ENCODE peak calls at places on chromosomes 16 and 17, in ten cellular contexts. One of them, this sample, is unnamed.

GRCh38 chr16:66585477-66586239 is 6.4 kb downstream of the CMTM2 start:
- DNase-seq in SK-N-MC: no peak
- DNase-seq in fibroblast of pulmonary artery: no peak
- DNase-seq in central memory CD4-positive, alpha-beta T cell: no peak
- DNase-seq in ACHN: no peak
- DNase-seq in stimulated activated CD4-positive, alpha-beta T cell treated with anti-CD3 and anti-CD28 coated beads, Interleukin-15, amount 100 ng/mL, for 1 hour: no peak
- DNase-seq in GM04504: no peak
- DNase-seq in activated CD4-positive, alpha-beta T cell treated with anti-CD3 and anti-CD28 coated beads, Interleukin-2, amount 50 U/mL, for 4 hours: no peak
- DNase-seq in cardiac fibroblast: no peak
- DNase-seq in neural crest cell: no peak
- DNase-seq in this sample: no peak

GRCh38 chr16:53018834-53019416 is 33.8 kb downstream of the CHD9NB start:
- DNase-seq in neural crest cell: no peak
- DNase-seq in stimulated activated CD4-positive, alpha-beta T cell treated with anti-CD3 and anti-CD28 coated beads, Interleukin-15, amount 100 ng/mL, for 1 hour: no peak
- DNase-seq in fibroblast of pulmonary artery: no peak
- DNase-seq in SK-N-MC: no peak
- DNase-seq in ACHN: no peak
- DNase-seq in activated CD4-positive, alpha-beta T cell treated with anti-CD3 and anti-CD28 coated beads, Interleukin-2, amount 50 U/mL, for 4 hours: no peak
- DNase-seq in GM04504: no peak
- DNase-seq in central memory CD4-positive, alpha-beta T cell: no peak
- DNase-seq in cardiac fibroblast: no peak
- DNase-seq in this sample: no peak

GRCh38 chr16:10738231-10739077 is 5.2 kb upstream of the NUBP1 start:
- DNase-seq in activated CD4-positive, alpha-beta T cell treated with anti-CD3 and anti-CD28 coated beads, Interleukin-2, amount 50 U/mL, for 4 hours: peak
- DNase-seq in fibroblast of pulmonary artery: peak
- DNase-seq in central memory CD4-positive, alpha-beta T cell: no peak
- DNase-seq in GM04504: no peak
- DNase-seq in ACHN: peak
- DNase-seq in stimulated activated CD4-positive, alpha-beta T cell treated with anti-CD3 and anti-CD28 coated beads, Interleukin-15, amount 100 ng/mL, for 1 hour: no peak
- DNase-seq in neural crest cell: no peak
- DNase-seq in SK-N-MC: no peak
- DNase-seq in cardiac fibroblast: peak
- DNase-seq in this sample: peak

GRCh38 chr17:78058001-78058400 is 70.6 kb downstream of the TMC6 start:
- DNase-seq in activated CD4-positive, alpha-beta T cell treated with anti-CD3 and anti-CD28 coated beads, Interleukin-2, amount 50 U/mL, for 4 hours: no peak
- DNase-seq in cardiac fibroblast: no peak
- DNase-seq in neural crest cell: no peak
- DNase-seq in central memory CD4-positive, alpha-beta T cell: no peak
- DNase-seq in fibroblast of pulmonary artery: no peak
- DNase-seq in ACHN: no peak
- DNase-seq in SK-N-MC: no peak
- DNase-seq in stimulated activated CD4-positive, alpha-beta T cell treated with anti-CD3 and anti-CD28 coated beads, Interleukin-15, amount 100 ng/mL, for 1 hour: no peak
- DNase-seq in GM04504: no peak
- DNase-seq in this sample: no peak

GRCh38 chr16:30068750-30069574 is 3.4 kb downstream of the ALDOA start:
- DNase-seq in neural crest cell: no peak
- DNase-seq in fibroblast of pulmonary artery: peak
- DNase-seq in stimulated activated CD4-positive, alpha-beta T cell treated with anti-CD3 and anti-CD28 coated beads, Interleukin-15, amount 100 ng/mL, for 1 hour: peak
- DNase-seq in GM04504: no peak
- DNase-seq in central memory CD4-positive, alpha-beta T cell: peak
- DNase-seq in activated CD4-positive, alpha-beta T cell treated with anti-CD3 and anti-CD28 coated beads, Interleukin-2, amount 50 U/mL, for 4 hours: peak
- DNase-seq in SK-N-MC: no peak
- DNase-seq in cardiac fibroblast: peak
- DNase-seq in ACHN: peak
- DNase-seq in this sample: peak

GRCh38 chr17:6452471-6453266 is 8.4 kb downstream of the PIMREG start:
- DNase-seq in GM04504: no peak
- DNase-seq in cardiac fibroblast: no peak
- DNase-seq in SK-N-MC: no peak
- DNase-seq in stimulated activated CD4-positive, alpha-beta T cell treated with anti-CD3 and anti-CD28 coated beads, Interleukin-15, amount 100 ng/mL, for 1 hour: no peak
- DNase-seq in fibroblast of pulmonary artery: no peak
- DNase-seq in ACHN: no peak
- DNase-seq in activated CD4-positive, alpha-beta T cell treated with anti-CD3 and anti-CD28 coated beads, Interleukin-2, amount 50 U/mL, for 4 hours: no peak
- DNase-seq in central memory CD4-positive, alpha-beta T cell: no peak
- DNase-seq in neural crest cell: no peak
- DNase-seq in this sample: no peak

GRCh38 chr16:69108905-69109252 is 3.4 kb downstream of the HAS3 start:
- DNase-seq in activated CD4-positive, alpha-beta T cell treated with anti-CD3 and anti-CD28 coated beads, Interleukin-2, amount 50 U/mL, for 4 hours: no peak
- DNase-seq in cardiac fibroblast: no peak
- DNase-seq in neural crest cell: no peak
- DNase-seq in fibroblast of pulmonary artery: no peak
- DNase-seq in SK-N-MC: no peak
- DNase-seq in GM04504: no peak
- DNase-seq in stimulated activated CD4-positive, alpha-beta T cell treated with anti-CD3 and anti-CD28 coated beads, Interleukin-15, amount 100 ng/mL, for 1 hour: no peak
- DNase-seq in central memory CD4-positive, alpha-beta T cell: no peak
- DNase-seq in ACHN: no peak
- DNase-seq in this sample: no peak

GRCh38 chr16:14286381-14287230 is 215.5 kb downstream of the MRTFB start:
- DNase-seq in central memory CD4-positive, alpha-beta T cell: peak
- DNase-seq in GM04504: peak
- DNase-seq in activated CD4-positive, alpha-beta T cell treated with anti-CD3 and anti-CD28 coated beads, Interleukin-2, amount 50 U/mL, for 4 hours: no peak
- DNase-seq in ACHN: no peak
- DNase-seq in cardiac fibroblast: no peak
- DNase-seq in fibroblast of pulmonary artery: peak
- DNase-seq in stimulated activated CD4-positive, alpha-beta T cell treated with anti-CD3 and anti-CD28 coated beads, Interleukin-15, amount 100 ng/mL, for 1 hour: no peak
- DNase-seq in SK-N-MC: no peak
- DNase-seq in neural crest cell: no peak
- DNase-seq in this sample: no peak

GRCh38 chr16:71618429-71618828 is 7.6 kb upstream of the MARVELD3 start:
- DNase-seq in activated CD4-positive, alpha-beta T cell treated with anti-CD3 and anti-CD28 coated beads, Interleukin-2, amount 50 U/mL, for 4 hours: no peak
- DNase-seq in SK-N-MC: no peak
- DNase-seq in neural crest cell: no peak
- DNase-seq in central memory CD4-positive, alpha-beta T cell: no peak
- DNase-seq in GM04504: no peak
- DNase-seq in fibroblast of pulmonary artery: no peak
- DNase-seq in stimulated activated CD4-positive, alpha-beta T cell treated with anti-CD3 and anti-CD28 coated beads, Interleukin-15, amount 100 ng/mL, for 1 hour: no peak
- DNase-seq in cardiac fibroblast: no peak
- DNase-seq in ACHN: no peak
- DNase-seq in this sample: no peak

GRCh38 chr17:81518113-81518784 is 5.7 kb upstream of the ACTG1 start:
- DNase-seq in fibroblast of pulmonary artery: no peak
- DNase-seq in ACHN: no peak
- DNase-seq in GM04504: no peak
- DNase-seq in central memory CD4-positive, alpha-beta T cell: no peak
- DNase-seq in activated CD4-positive, alpha-beta T cell treated with anti-CD3 and anti-CD28 coated beads, Interleukin-2, amount 50 U/mL, for 4 hours: no peak
- DNase-seq in SK-N-MC: no peak
- DNase-seq in stimulated activated CD4-positive, alpha-beta T cell treated with anti-CD3 and anti-CD28 coated beads, Interleukin-15, amount 100 ng/mL, for 1 hour: no peak
- DNase-seq in neural crest cell: no peak
- DNase-seq in cardiac fibroblast: no peak
- DNase-seq in this sample: peak

GRCh38 chr16:76910931-76911330 is 280.1 kb upstream of the MON1B start:
- DNase-seq in SK-N-MC: no peak
- DNase-seq in activated CD4-positive, alpha-beta T cell treated with anti-CD3 and anti-CD28 coated beads, Interleukin-2, amount 50 U/mL, for 4 hours: no peak
- DNase-seq in cardiac fibroblast: peak
- DNase-seq in central memory CD4-positive, alpha-beta T cell: no peak
- DNase-seq in fibroblast of pulmonary artery: peak
- DNase-seq in neural crest cell: no peak
- DNase-seq in ACHN: peak
- DNase-seq in stimulated activated CD4-positive, alpha-beta T cell treated with anti-CD3 and anti-CD28 coated beads, Interleukin-15, amount 100 ng/mL, for 1 hour: no peak
- DNase-seq in GM04504: peak
- DNase-seq in this sample: peak

GRCh38 chr17:27793168-27793905 is 7.0 kb downstream of the NOS2 start:
- DNase-seq in ACHN: no peak
- DNase-seq in GM04504: no peak
- DNase-seq in activated CD4-positive, alpha-beta T cell treated with anti-CD3 and anti-CD28 coated beads, Interleukin-2, amount 50 U/mL, for 4 hours: no peak
- DNase-seq in cardiac fibroblast: no peak
- DNase-seq in central memory CD4-positive, alpha-beta T cell: no peak
- DNase-seq in fibroblast of pulmonary artery: no peak
- DNase-seq in SK-N-MC: no peak
- DNase-seq in neural crest cell: peak
- DNase-seq in stimulated activated CD4-positive, alpha-beta T cell treated with anti-CD3 and anti-CD28 coated beads, Interleukin-15, amount 100 ng/mL, for 1 hour: no peak
- DNase-seq in this sample: no peak

GRCh38 chr16:58011652-58012051 is 10.4 kb downstream of the USB1 start:
- DNase-seq in cardiac fibroblast: peak
- DNase-seq in central memory CD4-positive, alpha-beta T cell: no peak
- DNase-seq in neural crest cell: no peak
- DNase-seq in fibroblast of pulmonary artery: peak
- DNase-seq in activated CD4-positive, alpha-beta T cell treated with anti-CD3 and anti-CD28 coated beads, Interleukin-2, amount 50 U/mL, for 4 hours: no peak
- DNase-seq in GM04504: no peak
- DNase-seq in stimulated activated CD4-positive, alpha-beta T cell treated with anti-CD3 and anti-CD28 coated beads, Interleukin-15, amount 100 ng/mL, for 1 hour: no peak
- DNase-seq in ACHN: peak
- DNase-seq in SK-N-MC: no peak
- DNase-seq in this sample: peak

GRCh38 chr17:42266918-42267766 is 9.0 kb downstream of the STAT5B start:
- DNase-seq in GM04504: peak
- DNase-seq in ACHN: no peak
- DNase-seq in central memory CD4-positive, alpha-beta T cell: peak
- DNase-seq in stimulated activated CD4-positive, alpha-beta T cell treated with anti-CD3 and anti-CD28 coated beads, Interleukin-15, amount 100 ng/mL, for 1 hour: no peak
- DNase-seq in activated CD4-positive, alpha-beta T cell treated with anti-CD3 and anti-CD28 coated beads, Interleukin-2, amount 50 U/mL, for 4 hours: no peak
- DNase-seq in fibroblast of pulmonary artery: peak
- DNase-seq in cardiac fibroblast: peak
- DNase-seq in SK-N-MC: no peak
- DNase-seq in neural crest cell: no peak
- DNase-seq in this sample: peak

GRCh38 chr17:77666480-77666879 is 292.0 kb upstream of the TNRC6C start:
- DNase-seq in central memory CD4-positive, alpha-beta T cell: no peak
- DNase-seq in activated CD4-positive, alpha-beta T cell treated with anti-CD3 and anti-CD28 coated beads, Interleukin-2, amount 50 U/mL, for 4 hours: no peak
- DNase-seq in GM04504: no peak
- DNase-seq in neural crest cell: no peak
- DNase-seq in SK-N-MC: no peak
- DNase-seq in stimulated activated CD4-positive, alpha-beta T cell treated with anti-CD3 and anti-CD28 coated beads, Interleukin-15, amount 100 ng/mL, for 1 hour: no peak
- DNase-seq in fibroblast of pulmonary artery: no peak
- DNase-seq in cardiac fibroblast: no peak
- DNase-seq in ACHN: no peak
- DNase-seq in this sample: no peak

GRCh38 chr17:35801583-35802224 is 6.3 kb upstream of the MMP28 start:
- DNase-seq in central memory CD4-positive, alpha-beta T cell: no peak
- DNase-seq in ACHN: no peak
- DNase-seq in neural crest cell: no peak
- DNase-seq in stimulated activated CD4-positive, alpha-beta T cell treated with anti-CD3 and anti-CD28 coated beads, Interleukin-15, amount 100 ng/mL, for 1 hour: no peak
- DNase-seq in activated CD4-positive, alpha-beta T cell treated with anti-CD3 and anti-CD28 coated beads, Interleukin-2, amount 50 U/mL, for 4 hours: no peak
- DNase-seq in GM04504: no peak
- DNase-seq in SK-N-MC: no peak
- DNase-seq in cardiac fibroblast: peak
- DNase-seq in fibroblast of pulmonary artery: peak
- DNase-seq in this sample: peak

GRCh38 chr17:39461911-39462641 is 790 bp downstream of the CDK12 start:
- DNase-seq in cardiac fibroblast: peak
- DNase-seq in stimulated activated CD4-positive, alpha-beta T cell treated with anti-CD3 and anti-CD28 coated beads, Interleukin-15, amount 100 ng/mL, for 1 hour: peak
- DNase-seq in activated CD4-positive, alpha-beta T cell treated with anti-CD3 and anti-CD28 coated beads, Interleukin-2, amount 50 U/mL, for 4 hours: peak
- DNase-seq in GM04504: peak
- DNase-seq in ACHN: peak
- DNase-seq in neural crest cell: peak
- DNase-seq in SK-N-MC: no peak
- DNase-seq in central memory CD4-positive, alpha-beta T cell: no peak
- DNase-seq in fibroblast of pulmonary artery: no peak
- DNase-seq in this sample: peak

GRCh38 chr16:87052506-87052905 is 264.7 kb downstream of the C16orf95 start:
- DNase-seq in stimulated activated CD4-positive, alpha-beta T cell treated with anti-CD3 and anti-CD28 coated beads, Interleukin-15, amount 100 ng/mL, for 1 hour: no peak
- DNase-seq in central memory CD4-positive, alpha-beta T cell: no peak
- DNase-seq in activated CD4-positive, alpha-beta T cell treated with anti-CD3 and anti-CD28 coated beads, Interleukin-2, amount 50 U/mL, for 4 hours: no peak
- DNase-seq in neural crest cell: no peak
- DNase-seq in GM04504: no peak
- DNase-seq in fibroblast of pulmonary artery: no peak
- DNase-seq in ACHN: no peak
- DNase-seq in SK-N-MC: no peak
- DNase-seq in cardiac fibroblast: no peak
- DNase-seq in this sample: no peak

GRCh38 chr17:20999044-20999573 is 43.7 kb downstream of the USP22 start:
- DNase-seq in ACHN: no peak
- DNase-seq in GM04504: no peak
- DNase-seq in activated CD4-positive, alpha-beta T cell treated with anti-CD3 and anti-CD28 coated beads, Interleukin-2, amount 50 U/mL, for 4 hours: no peak
- DNase-seq in neural crest cell: no peak
- DNase-seq in SK-N-MC: no peak
- DNase-seq in central memory CD4-positive, alpha-beta T cell: no peak
- DNase-seq in cardiac fibroblast: peak
- DNase-seq in fibroblast of pulmonary artery: peak
- DNase-seq in stimulated activated CD4-positive, alpha-beta T cell treated with anti-CD3 and anti-CD28 coated beads, Interleukin-15, amount 100 ng/mL, for 1 hour: no peak
- DNase-seq in this sample: no peak

GRCh38 chr16:17885659-17886200 is 415.0 kb upstream of the XYLT1 start:
- DNase-seq in GM04504: no peak
- DNase-seq in SK-N-MC: no peak
- DNase-seq in neural crest cell: no peak
- DNase-seq in fibroblast of pulmonary artery: no peak
- DNase-seq in stimulated activated CD4-positive, alpha-beta T cell treated with anti-CD3 and anti-CD28 coated beads, Interleukin-15, amount 100 ng/mL, for 1 hour: no peak
- DNase-seq in cardiac fibroblast: no peak
- DNase-seq in activated CD4-positive, alpha-beta T cell treated with anti-CD3 and anti-CD28 coated beads, Interleukin-2, amount 50 U/mL, for 4 hours: no peak
- DNase-seq in central memory CD4-positive, alpha-beta T cell: no peak
- DNase-seq in ACHN: no peak
- DNase-seq in this sample: no peak

GRCh38 chr16:31113420-31114124 is 3.9 kb upstream of the KAT8 start:
- DNase-seq in central memory CD4-positive, alpha-beta T cell: no peak
- DNase-seq in neural crest cell: no peak
- DNase-seq in ACHN: peak
- DNase-seq in GM04504: no peak
- DNase-seq in stimulated activated CD4-positive, alpha-beta T cell treated with anti-CD3 and anti-CD28 coated beads, Interleukin-15, amount 100 ng/mL, for 1 hour: no peak
- DNase-seq in cardiac fibroblast: no peak
- DNase-seq in SK-N-MC: no peak
- DNase-seq in activated CD4-positive, alpha-beta T cell treated with anti-CD3 and anti-CD28 coated beads, Interleukin-2, amount 50 U/mL, for 4 hours: no peak
- DNase-seq in fibroblast of pulmonary artery: no peak
- DNase-seq in this sample: no peak

GRCh38 chr16:84055366-84055765 is 12.8 kb upstream of the SLC38A8 start:
- DNase-seq in cardiac fibroblast: no peak
- DNase-seq in ACHN: no peak
- DNase-seq in fibroblast of pulmonary artery: no peak
- DNase-seq in activated CD4-positive, alpha-beta T cell treated with anti-CD3 and anti-CD28 coated beads, Interleukin-2, amount 50 U/mL, for 4 hours: no peak
- DNase-seq in neural crest cell: no peak
- DNase-seq in stimulated activated CD4-positive, alpha-beta T cell treated with anti-CD3 and anti-CD28 coated beads, Interleukin-15, amount 100 ng/mL, for 1 hour: no peak
- DNase-seq in GM04504: no peak
- DNase-seq in SK-N-MC: no peak
- DNase-seq in central memory CD4-positive, alpha-beta T cell: no peak
- DNase-seq in this sample: no peak

GRCh38 chr17:70076189-70076588 is 1.2 kb downstream of the KCNJ16 start:
- DNase-seq in central memory CD4-positive, alpha-beta T cell: no peak
- DNase-seq in ACHN: peak
- DNase-seq in GM04504: no peak
- DNase-seq in SK-N-MC: no peak
- DNase-seq in cardiac fibroblast: peak
- DNase-seq in stimulated activated CD4-positive, alpha-beta T cell treated with anti-CD3 and anti-CD28 coated beads, Interleukin-15, amount 100 ng/mL, for 1 hour: no peak
- DNase-seq in activated CD4-positive, alpha-beta T cell treated with anti-CD3 and anti-CD28 coated beads, Interleukin-2, amount 50 U/mL, for 4 hours: no peak
- DNase-seq in neural crest cell: no peak
- DNase-seq in fibroblast of pulmonary artery: peak
- DNase-seq in this sample: no peak

GRCh38 chr17:5552841-5553240 is 31.5 kb downstream of the NLRP1 start:
- DNase-seq in cardiac fibroblast: no peak
- DNase-seq in activated CD4-positive, alpha-beta T cell treated with anti-CD3 and anti-CD28 coated beads, Interleukin-2, amount 50 U/mL, for 4 hours: no peak
- DNase-seq in stimulated activated CD4-positive, alpha-beta T cell treated with anti-CD3 and anti-CD28 coated beads, Interleukin-15, amount 100 ng/mL, for 1 hour: no peak
- DNase-seq in neural crest cell: no peak
- DNase-seq in central memory CD4-positive, alpha-beta T cell: no peak
- DNase-seq in fibroblast of pulmonary artery: no peak
- DNase-seq in ACHN: no peak
- DNase-seq in GM04504: no peak
- DNase-seq in SK-N-MC: no peak
- DNase-seq in this sample: no peak

GRCh38 chr16:18041864-18042834 is 294.4 kb downstream of the NPIPA8 start:
- DNase-seq in cardiac fibroblast: no peak
- DNase-seq in ACHN: no peak
- DNase-seq in fibroblast of pulmonary artery: no peak
- DNase-seq in stimulated activated CD4-positive, alpha-beta T cell treated with anti-CD3 and anti-CD28 coated beads, Interleukin-15, amount 100 ng/mL, for 1 hour: no peak
- DNase-seq in activated CD4-positive, alpha-beta T cell treated with anti-CD3 and anti-CD28 coated beads, Interleukin-2, amount 50 U/mL, for 4 hours: no peak
- DNase-seq in GM04504: no peak
- DNase-seq in neural crest cell: no peak
- DNase-seq in SK-N-MC: no peak
- DNase-seq in central memory CD4-positive, alpha-beta T cell: no peak
- DNase-seq in this sample: no peak

GRCh38 chr17:71273451-71273850 is 847.4 kb upstream of the SOX9 start:
- DNase-seq in central memory CD4-positive, alpha-beta T cell: no peak
- DNase-seq in cardiac fibroblast: no peak
- DNase-seq in GM04504: no peak
- DNase-seq in SK-N-MC: peak
- DNase-seq in fibroblast of pulmonary artery: no peak
- DNase-seq in neural crest cell: no peak
- DNase-seq in ACHN: no peak
- DNase-seq in activated CD4-positive, alpha-beta T cell treated with anti-CD3 and anti-CD28 coated beads, Interleukin-2, amount 50 U/mL, for 4 hours: no peak
- DNase-seq in stimulated activated CD4-positive, alpha-beta T cell treated with anti-CD3 and anti-CD28 coated beads, Interleukin-15, amount 100 ng/mL, for 1 hour: no peak
- DNase-seq in this sample: no peak

GRCh38 chr16:75491876-75492275 is 3.4 kb downstream of the CHST6 start:
- DNase-seq in ACHN: no peak
- DNase-seq in fibroblast of pulmonary artery: no peak
- DNase-seq in GM04504: no peak
- DNase-seq in activated CD4-positive, alpha-beta T cell treated with anti-CD3 and anti-CD28 coated beads, Interleukin-2, amount 50 U/mL, for 4 hours: no peak
- DNase-seq in central memory CD4-positive, alpha-beta T cell: no peak
- DNase-seq in cardiac fibroblast: no peak
- DNase-seq in stimulated activated CD4-positive, alpha-beta T cell treated with anti-CD3 and anti-CD28 coated beads, Interleukin-15, amount 100 ng/mL, for 1 hour: no peak
- DNase-seq in SK-N-MC: peak
- DNase-seq in neural crest cell: no peak
- DNase-seq in this sample: no peak

GRCh38 chr16:76277099-76278030 is at the start of gene CNTNAP4:
- DNase-seq in stimulated activated CD4-positive, alpha-beta T cell treated with anti-CD3 and anti-CD28 coated beads, Interleukin-15, amount 100 ng/mL, for 1 hour: no peak
- DNase-seq in GM04504: no peak
- DNase-seq in neural crest cell: peak
- DNase-seq in cardiac fibroblast: no peak
- DNase-seq in ACHN: no peak
- DNase-seq in SK-N-MC: no peak
- DNase-seq in fibroblast of pulmonary artery: no peak
- DNase-seq in activated CD4-positive, alpha-beta T cell treated with anti-CD3 and anti-CD28 coated beads, Interleukin-2, amount 50 U/mL, for 4 hours: no peak
- DNase-seq in central memory CD4-positive, alpha-beta T cell: no peak
- DNase-seq in this sample: no peak

This sample was measured in fibroblast of villous mesenchyme.